ENCODE peak calls at places on chromosomes 13 and 19, in seven cellular contexts. F is uterus; Z is fibroblast of lung; Y is neural progenitor cell; A is CD4-positive, alpha-beta T cell; P is breast epithelium; C is A549. S is an unnamed sample.

GRCh38 chr19:4866595-4867424 is 657 bp downstream of the PLIN3 start:
- DNase-seq in Z (peak), F (peak), Y (peak), P (peak), C (peak), A (peak), S (no peak)

GRCh38 chr19:49801966-49802661 is 11.0 kb downstream of the FUZ start:
- DNase-seq in P (peak), C (no peak), Z (peak), Y (peak), A (no peak), F (peak), S (peak)

GRCh38 chr19:4414144-4414799 is 11.8 kb downstream of the CHAF1A start:
- DNase-seq in Z (peak), Y (no peak), P (no peak), A (no peak), F (no peak), C (no peak), S (no peak)

GRCh38 chr19:3855321-3855720 is 13.5 kb downstream of the ZFR2 start:
- DNase-seq in A (no peak), Z (no peak), C (no peak), F (no peak), Y (no peak), P (no peak), S (no peak)

GRCh38 chr19:14023404-14024235 is 4.3 kb upstream of the RLN3 start:
- DNase-seq in F (peak), Y (peak), Z (peak), A (no peak), C (peak), P (no peak), S (no peak)

GRCh38 chr13:75432045-75432444 is 49.9 kb downstream of the TBC1D4 start:
- DNase-seq in F (no peak), C (no peak), A (no peak), P (no peak), Z (no peak), Y (no peak), S (no peak)

GRCh38 chr19:6516018-6516658 is 14.0 kb upstream of the TUBB4A start:
- DNase-seq in P (peak), F (peak), Z (peak), A (peak), Y (peak), C (peak), S (peak)

GRCh38 chr13:110047511-110047910 is 259.4 kb downstream of the COL4A1 start:
- DNase-seq in F (peak), Z (peak), Y (no peak), P (no peak), C (no peak), A (no peak), S (peak)

GRCh38 chr19:18850560-18851375 is 19.0 kb downstream of the UPF1 start:
- DNase-seq in Y (no peak), Z (no peak), C (no peak), A (no peak), F (no peak), P (no peak), S (no peak)

DNA sequence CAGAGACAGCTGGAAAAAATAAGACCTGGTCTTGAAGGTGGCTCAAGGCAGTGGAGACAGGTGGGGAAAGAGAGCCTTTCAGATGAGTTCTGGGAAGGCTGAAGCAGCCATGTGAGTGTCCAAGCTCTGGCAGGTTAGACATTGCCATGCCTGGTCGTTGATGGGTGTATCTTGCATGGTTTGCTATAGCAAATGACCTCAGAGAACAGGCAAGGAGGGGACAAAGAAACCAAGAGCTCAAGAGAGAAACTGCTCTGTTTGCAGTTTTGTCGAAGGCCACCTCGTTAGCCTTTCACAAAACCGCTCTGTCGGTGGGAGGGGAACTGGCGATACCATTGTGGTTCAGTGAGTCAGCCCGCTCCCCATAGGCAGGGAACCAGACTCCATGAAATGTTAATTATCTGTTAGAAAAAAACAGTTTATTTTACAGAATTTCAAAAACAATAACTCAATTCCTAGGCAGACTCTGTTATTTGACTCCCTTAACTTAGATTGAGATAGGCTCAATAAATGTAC is 82.8 kb upstream of the ARGLU1 start:
- DNase-seq in F (no peak), Z (peak), P (no peak), C (no peak), A (no peak), Y (no peak), S (no peak)
- H3K27ac ChIP-seq in F (no peak), Z (no peak), P (no peak), C (no peak), A (no peak), Y (no peak), S (no peak)

DNA sequence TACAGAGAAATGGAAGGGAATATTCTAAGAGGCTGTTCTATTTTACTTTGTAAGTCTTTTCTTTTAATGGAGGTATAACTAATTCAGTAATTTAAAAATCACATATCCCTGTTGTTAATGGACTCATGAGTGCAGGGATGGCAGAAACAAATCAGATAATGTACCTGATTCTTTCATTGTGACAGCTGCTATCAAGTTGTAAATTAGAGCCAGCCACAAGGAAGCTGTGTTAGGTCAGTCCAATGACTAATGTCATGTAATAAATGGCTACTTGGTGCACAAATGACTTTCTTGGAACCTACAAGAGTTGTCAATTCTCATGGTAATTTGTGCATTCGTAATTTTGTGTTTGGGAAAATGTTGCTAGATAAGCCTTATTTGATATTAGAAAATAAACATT is 446.4 kb downstream of the DCT start:
- DNase-seq in F (no peak), P (no peak), A (no peak), C (no peak), Y (no peak), Z (no peak), S (no peak)
- H3K27ac ChIP-seq in F (no peak), P (no peak), A (no peak), C (no peak), Y (no peak), Z (no peak), S (no peak)

DNA sequence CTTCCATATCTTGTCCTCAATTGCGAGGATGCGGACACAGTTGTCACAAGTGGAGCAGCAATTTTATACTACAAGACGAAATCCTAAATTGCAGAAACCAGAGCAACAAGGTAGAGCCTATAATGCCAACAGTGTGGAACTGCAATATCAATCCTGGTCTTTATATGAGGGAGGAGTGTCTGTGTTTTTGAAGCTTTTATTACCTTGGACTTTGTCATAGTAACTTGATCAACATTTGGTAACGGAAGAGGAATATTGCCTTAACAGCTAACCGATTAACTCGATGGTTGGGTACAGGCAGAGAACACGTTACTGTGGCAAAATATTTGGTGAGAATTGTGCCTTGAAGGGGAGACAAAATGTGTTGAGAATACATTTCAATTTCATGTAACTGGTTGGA is 661.5 kb downstream of the FGF9 start:
- DNase-seq in C (no peak), P (no peak), F (no peak), Y (no peak), A (no peak), Z (no peak), S (no peak)
- H3K27ac ChIP-seq in C (no peak), P (no peak), F (no peak), Y (no peak), A (no peak), Z (no peak), S (no peak)

DNA sequence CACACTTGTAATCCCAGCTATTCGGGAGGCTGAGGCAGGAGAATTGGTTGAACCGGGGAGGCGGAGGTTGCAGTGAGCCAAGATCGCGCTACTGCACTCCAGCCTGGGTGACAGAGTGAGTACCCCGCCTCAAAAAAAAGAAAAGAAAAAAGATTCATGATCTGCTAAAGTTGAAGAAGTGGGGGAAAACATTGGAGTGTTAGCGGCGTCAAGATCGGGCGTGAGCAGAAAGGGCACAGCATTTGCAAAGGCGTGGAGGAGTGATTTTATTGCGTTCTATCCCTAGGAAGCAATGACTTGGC is 874 bp upstream of the DNM2 start:
- DNase-seq in Z (no peak), F (no peak), C (no peak), A (no peak), Y (no peak), P (no peak), S (no peak)
- H3K27ac ChIP-seq in Z (no peak), F (peak), C (peak), A (no peak), Y (no peak), P (no peak), S (peak)

GRCh38 chr13:113064534-113065405 is 40.8 kb upstream of the F7 start:
- DNase-seq in P (no peak), C (peak), A (no peak), Z (peak), Y (no peak), F (no peak), S (no peak)
- H3K27ac ChIP-seq in P (no peak), C (no peak), A (no peak), Z (no peak), Y (no peak), F (no peak), S (peak)

GRCh38 chr19:50838239-50838638 is 4.9 kb upstream of the KLK15 start:
- DNase-seq in A (no peak), Z (no peak), F (no peak), C (peak), P (no peak), Y (peak), S (no peak)

GRCh38 chr19:50843205-50843604 is 9.8 kb upstream of the KLK15 start:
- DNase-seq in P (no peak), C (no peak), Y (no peak), A (no peak), F (no peak), Z (no peak), S (no peak)

GRCh38 chr19:50837300-50837699 is 3.9 kb upstream of the KLK15 start:
- DNase-seq in P (no peak), A (no peak), F (no peak), Y (no peak), Z (no peak), C (no peak), S (no peak)

GRCh38 chr19:50842130-50842529 is 8.8 kb upstream of the KLK15 start:
- DNase-seq in A (no peak), P (no peak), Z (no peak), F (no peak), C (no peak), Y (no peak), S (no peak)

GRCh38 chr19:50839712-50840655 is 6.6 kb upstream of the KLK15 start:
- DNase-seq in A (no peak), F (no peak), P (no peak), C (no peak), Z (no peak), Y (no peak), S (no peak)
- H3K27ac ChIP-seq in A (no peak), F (no peak), P (no peak), C (no peak), Z (no peak), Y (no peak), S (no peak)

DNA sequence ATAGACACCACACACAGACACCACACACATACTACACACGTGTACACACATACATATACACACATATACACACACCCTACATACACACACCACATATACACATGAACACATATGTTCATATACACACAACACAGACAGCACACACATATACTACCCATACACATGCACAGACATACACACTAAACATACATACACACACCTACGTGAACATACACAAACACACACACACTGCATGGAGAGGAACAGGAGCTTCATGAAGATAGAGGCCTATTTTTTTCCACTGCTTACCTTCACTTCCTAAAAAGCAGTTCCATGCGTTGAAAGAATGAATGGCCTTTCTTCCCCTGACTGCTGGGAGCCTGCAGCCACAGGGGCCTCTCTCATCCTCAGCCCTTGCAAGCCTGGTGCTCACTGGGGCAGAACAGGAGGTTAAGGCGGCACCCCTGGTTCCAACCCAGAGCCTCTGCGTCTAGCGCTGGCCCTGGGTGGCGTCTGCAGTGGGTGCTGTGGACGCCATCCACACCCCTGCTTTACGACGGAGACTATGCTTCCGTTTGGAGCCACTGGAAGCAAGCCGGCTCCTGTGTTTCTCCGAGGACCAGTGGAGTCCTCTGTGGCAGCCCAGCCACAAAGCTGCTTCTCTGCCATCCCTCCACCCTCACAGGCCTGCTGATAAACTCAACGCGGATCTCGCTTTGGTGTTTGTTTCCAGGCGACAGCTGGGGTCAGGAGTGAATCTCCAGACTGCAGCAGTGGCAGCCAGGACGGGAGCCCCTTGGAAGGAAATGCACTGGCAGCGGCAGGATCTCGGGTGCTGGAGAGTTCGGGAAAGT is 1.9 kb upstream of the RASA3 start:
- DNase-seq in A (no peak), Z (no peak), F (no peak), P (no peak), C (no peak), Y (peak), S (no peak)
- H3K27ac ChIP-seq in A (peak), Z (no peak), F (no peak), P (no peak), C (no peak), Y (no peak), S (peak)

GRCh38 chr13:113818700-113819295 is 45.1 kb downstream of the GAS6 start:
- DNase-seq in Z (no peak), P (no peak), F (peak), Y (no peak), C (no peak), A (no peak), S (no peak)

GRCh38 chr13:113820813-113821651 is 42.8 kb downstream of the GAS6 start:
- DNase-seq in F (peak), Y (no peak), P (peak), A (no peak), C (peak), Z (peak), S (peak)

GRCh38 chr13:113817860-113818691 is 45.8 kb downstream of the GAS6 start:
- DNase-seq in Y (no peak), Z (no peak), F (no peak), C (no peak), P (no peak), A (no peak), S (no peak)

GRCh38 chr13:113819731-113820715 is 43.9 kb downstream of the GAS6 start:
- DNase-seq in P (no peak), C (no peak), Z (no peak), F (no peak), A (no peak), Y (no peak), S (no peak)

GRCh38 chr13:113819341-113819730 is 44.5 kb downstream of the GAS6 start:
- DNase-seq in P (no peak), A (no peak), Y (no peak), F (no peak), C (no peak), Z (no peak), S (no peak)
- H3K27ac ChIP-seq in P (no peak), A (no peak), Y (no peak), F (peak), C (peak), Z (peak), S (no peak)